ENCODE peak calls at places on chromosome 9, in six cellular contexts. S is choroid plexus epithelial cell, X is astrocyte of the cerebellum, T is SHP77 treated with DMSO at 0.1 percent for 48 hours, E is neural crest cell, O is GM23338. V is an unnamed sample.

GRCh38 chr9:113220467-113221002 is 542 bp downstream of the FKBP15 start:
- DNase-seq in E (no peak), T (no peak), X (no peak), O (no peak), S (peak; percentile 25), V (peak; percentile 9)

GRCh38 chr9:133064241-133065069 is 2.7 kb downstream of the CEL start:
- DNase-seq in E (no peak), S (no peak), T (no peak), X (no peak), O (no peak), V (no peak)

GRCh38 chr9:94553029-94553938 is 1.6 kb upstream of the PCAT7 start:
- DNase-seq in E (no peak), O (peak; percentile 45), S (no peak), X (no peak), T (peak; percentile 8), V (no peak)

GRCh38 chr9:113523421-113524141 is 60.1 kb downstream of the RGS3 start:
- DNase-seq in X (no peak), S (peak; percentile 30), O (no peak), E (no peak), T (no peak), V (peak; percentile 65)

GRCh38 chr9:109737295-109737694 is 42.7 kb upstream of the PALM2AKAP2 start:
- DNase-seq in T (no peak), X (no peak), O (no peak), S (no peak), E (no peak), V (no peak)

GRCh38 chr9:136686794-136687711 is at the start of gene AGPAT2:
- DNase-seq in S (peak; percentile 43), T (no peak), X (no peak), E (peak; percentile 43), O (peak; percentile 57), V (peak; percentile 34)

GRCh38 chr9:110266786-110267185 is 10.5 kb upstream of the TXN start:
- DNase-seq in E (no peak), T (no peak), S (no peak), X (no peak), O (no peak), V (no peak)

GRCh38 chr9:121185774-121186403 is 15.8 kb downstream of the RAB14 start:
- DNase-seq in O (no peak), X (no peak), T (no peak), E (no peak), S (no peak), V (no peak)

GRCh38 chr9:80842383-80842782 is 847.0 kb downstream of the TLE1 start:
- DNase-seq in X (peak; percentile 96), O (no peak), S (peak; percentile 52), T (no peak), E (no peak), V (peak; percentile 5)

GRCh38 chr9:131046581-131047202 is 37.7 kb downstream of the LAMC3 start:
- DNase-seq in X (peak; percentile 15), T (peak; percentile 12), S (peak; percentile 71), O (peak; percentile 92), E (peak; percentile 78), V (peak; percentile 72)

GRCh38 chr9:83981126-83981871 is 694 bp downstream of the RMI1 start:
- DNase-seq in E (peak; percentile 14), S (peak; percentile 57), T (no peak), X (no peak), O (peak; percentile 47), V (peak; percentile 28)

GRCh38 chr9:137304383-137305059 is 2.5 kb upstream of the NRARP start:
- DNase-seq in X (no peak), T (no peak), O (no peak), E (no peak), S (no peak), V (no peak)

GRCh38 chr9:4430492-4431261 is 59.6 kb upstream of the SLC1A1 start:
- DNase-seq in T (no peak), O (no peak), S (peak; percentile 29), X (no peak), E (no peak), V (peak; percentile 23)

GRCh38 chr9:93098236-93098946 is 2.4 kb downstream of the CARD19 start:
- DNase-seq in T (no peak), E (no peak), X (peak; percentile 98), O (no peak), S (peak; percentile 97), V (peak; percentile 92)

GRCh38 chr9:68763104-68763503 is 58.1 kb downstream of the PIP5K1B start:
- DNase-seq in S (no peak), E (no peak), O (no peak), T (no peak), X (no peak), V (no peak)

GRCh38 chr9:92439921-92440750 is 15.9 kb upstream of the OMD start:
- DNase-seq in E (no peak), T (no peak), S (peak; percentile 82), O (no peak), X (no peak), V (no peak)

GRCh38 chr9:136665111-136665703 is 2.5 kb downstream of the EGFL7 start:
- DNase-seq in S (no peak), O (peak; percentile 70), T (no peak), E (peak; percentile 49), X (no peak), V (no peak)

GRCh38 chr9:121073038-121073437 is 1.7 kb upstream of the CNTRL start:
- DNase-seq in X (peak; percentile 19), T (no peak), S (peak; percentile 57), O (no peak), E (no peak), V (peak; percentile 34)

GRCh38 chr9:137441935-137442321 is 771 bp upstream of the ENTPD8 start:
- DNase-seq in T (no peak), X (no peak), E (no peak), S (no peak), O (no peak), V (no peak)

V was measured in Ammon's horn.